ENCODE peak calls at places on chromosomes 6 and 20, in nine cellular contexts. P is neural crest cell; N is germinal center; L is kidney tubule cell; U is activated T-helper 1 cell treated with anti-CD3 and anti-CD28 coated beads, Interleukin-12 subunit alpha, Interleukin-12 subunit beta, Interleukin-2, Interleukin-4 antibody, amounts not matched to agents 30 ng/mL and 10 ng/mL and 1 ng/mL, durations not matched to agents 14 hours and 24 hours and 36 hours; Q is NCI-H748 treated with DMSO at 0.1 percent for 48 hours; A is RWPE1; W is tibial nerve; H is left ventricle myocardium superior. R is an unnamed sample.

GRCh38 chr6:154710689-154711088 is 22.5 kb upstream of the SCAF8 start:
- DNase-seq in P (no peak), Q (no peak), H (no peak), W (no peak), A (no peak), N (no peak), L (no peak), U (no peak), R (no peak)

GRCh38 chr20:16803965-16804792 is 56.0 kb downstream of the OTOR start:
- DNase-seq in L (peak), N (peak), U (peak), H (peak), W (peak), A (peak), Q (peak), P (peak), R (peak)

GRCh38 chr6:14068133-14068532 is 49.4 kb upstream of the CD83 start:
- DNase-seq in H (no peak), Q (no peak), P (no peak), N (no peak), L (peak), U (no peak), A (peak), W (no peak), R (no peak)

GRCh38 chr20:12824353-12824752 is 184.4 kb upstream of the SPTLC3 start:
- DNase-seq in H (no peak), U (no peak), Q (no peak), P (no peak), W (no peak), A (no peak), L (no peak), N (no peak), R (no peak)

GRCh38 chr6:145350928-145351327 is 384.4 kb downstream of the EPM2A start:
- DNase-seq in L (no peak), W (no peak), A (no peak), P (no peak), Q (no peak), H (no peak), U (no peak), N (no peak), R (no peak)

GRCh38 chr20:5222919-5223634 is 93.7 kb downstream of the PROKR2 start:
- DNase-seq in N (peak), H (peak), P (peak), L (peak), Q (peak), A (peak), U (peak), W (peak), R (no peak)

GRCh38 chr20:58661298-58662141 is 10.4 kb downstream of the STX16 start:
- DNase-seq in W (no peak), A (no peak), U (peak), P (no peak), N (no peak), Q (no peak), H (no peak), L (no peak), R (no peak)

GRCh38 chr6:149293244-149293643 is 24.3 kb upstream of the TAB2 start:
- DNase-seq in U (no peak), W (no peak), Q (no peak), N (no peak), A (peak), L (no peak), P (no peak), H (no peak), R (no peak)

GRCh38 chr20:2104236-2104635 is 2.6 kb downstream of the STK35 start:
- DNase-seq in A (no peak), P (no peak), W (no peak), L (no peak), U (no peak), H (no peak), Q (no peak), N (no peak), R (no peak)

GRCh38 chr20:4633780-4634179 is 87.9 kb upstream of the PRND start:
- DNase-seq in N (no peak), U (no peak), H (no peak), P (no peak), A (peak), L (peak), W (no peak), Q (no peak), R (no peak)

GRCh38 chr6:160248538-160248937 is 10.1 kb downstream of the SLC22A2 start:
- DNase-seq in A (peak), P (no peak), U (no peak), N (no peak), H (no peak), L (peak), Q (no peak), W (no peak), R (no peak)

GRCh38 chr6:158808918-158809678 is 10.1 kb downstream of the EZR start:
- DNase-seq in A (no peak), W (no peak), U (no peak), H (no peak), N (peak), L (peak), Q (no peak), P (no peak), R (no peak)

GRCh38 chr6:27501187-27501586 is 28.3 kb upstream of the ZNF184 start:
- DNase-seq in W (no peak), L (no peak), P (no peak), N (no peak), A (no peak), Q (no peak), H (no peak), U (no peak), R (no peak)

GRCh38 chr20:41734506-41734945 is 116.3 kb upstream of the CHD6 start:
- DNase-seq in L (peak), P (peak), Q (peak), H (no peak), N (peak), A (peak), W (peak), U (peak), R (no peak)

R was measured in caudate nucleus.